ENCODE peak calls at places on chromosomes 1 and 21, in five cellular contexts. Y is dorsolateral prefrontal cortex, J is adrenal gland, I is cardiac muscle cell, L is adipocyte. U is an unnamed sample.
A peak's percentile ranks its signal among the peaks of the same experiment; 100 is the strongest.

GRCh38 chr1:156421939-156422601 is 53.1 kb downstream of the RHBG start:
- DNase-seq in Y (no peak), J (no peak), I (no peak), L (no peak), U (no peak)

GRCh38 chr1:33424610-33425009 is 6.3 kb downstream of the PHC2 start:
- DNase-seq in Y (no peak), J (no peak), I (no peak), L (peak; percentile 24), U (no peak)

GRCh38 chr1:18440385-18441226 is 40.1 kb upstream of the KLHDC7A start:
- DNase-seq in Y (no peak), J (no peak), I (no peak), L (no peak), U (no peak)

GRCh38 chr1:241507189-241507820 is 12.2 kb downstream of the FH start:
- DNase-seq in Y (no peak), J (no peak), I (no peak), L (peak; percentile 70), U (no peak)

GRCh38 chr1:67414574-67414973 is 15.6 kb downstream of the SERBP1 start:
- DNase-seq in Y (no peak), J (no peak), I (no peak), L (no peak), U (no peak)

GRCh38 chr1:173258484-173259264 is 51.5 kb upstream of the TNFSF4 start:
- DNase-seq in Y (no peak), J (no peak), I (no peak), L (peak; percentile 51), U (no peak)

GRCh38 chr1:111275079-111275478 is 15.6 kb upstream of the CHIA start:
- DNase-seq in Y (no peak), J (no peak), I (no peak), L (peak; percentile 79), U (no peak)

GRCh38 chr21:21907271-21907670 is 909.1 kb downstream of the NCAM2 start:
- DNase-seq in Y (no peak), J (no peak), I (no peak), L (no peak), U (no peak)

GRCh38 chr1:38476784-38477175 is 382.8 kb downstream of the RRAGC start:
- DNase-seq in Y (no peak), J (no peak), I (no peak), L (no peak), U (no peak)

GRCh38 chr1:12597792-12598191 is 20.2 kb downstream of the DHRS3 start:
- DNase-seq in Y (no peak), J (no peak), I (no peak), L (no peak), U (no peak)

GRCh38 chr1:65264197-65264929 is 45.0 kb upstream of the DNAJC6 start:
- DNase-seq in Y (no peak), J (peak; percentile 79), I (peak; percentile 59), L (peak; percentile 84), U (no peak)

GRCh38 chr1:170445096-170445495 is 86.9 kb upstream of the GORAB start:
- DNase-seq in Y (no peak), J (no peak), I (no peak), L (peak; percentile 74), U (no peak)

GRCh38 chr1:149936992-149937705 is 470 bp upstream of the MTMR11 start:
- DNase-seq in Y (no peak), J (peak; percentile 79), I (no peak), L (peak; percentile 50), U (no peak)

GRCh38 chr1:44568128-44568900 is 106.0 kb downstream of the TMEM53 start:
- DNase-seq in Y (no peak), J (no peak), I (no peak), L (no peak), U (no peak)

GRCh38 chr1:44576456-44577150 is 97.7 kb downstream of the TMEM53 start:
- DNase-seq in Y (peak; percentile 49), J (no peak), I (no peak), L (no peak), U (no peak)

GRCh38 chr1:44569491-44569890 is 104.8 kb downstream of the TMEM53 start:
- DNase-seq in Y (no peak), J (no peak), I (no peak), L (no peak), U (no peak)

GRCh38 chr1:44572572-44572879 is 101.8 kb downstream of the TMEM53 start:
- DNase-seq in Y (no peak), J (no peak), I (no peak), L (no peak), U (no peak)

GRCh38 chr1:44571712-44572571 is 102.3 kb downstream of the TMEM53 start:
- DNase-seq in Y (no peak), J (no peak), I (no peak), L (peak; percentile 24), U (no peak)
- H3K27me3 ChIP-seq in Y (no peaks in the 10 kb centered on the region), J (peaks cover 9% of the 10 kb centered on the region), I (no peaks in the 10 kb centered on the region), L (peaks cover 61% of the 10 kb centered on the region), U (no peaks in the 10 kb centered on the region)

GRCh38 chr1:223394242-223394641 is 1.0 kb downstream of the CCDC185 start:
- DNase-seq in Y (no peak), J (no peak), I (no peak), L (no peak), U (no peak)
- H3K27me3 ChIP-seq in Y (peaks cover 9% of the 10 kb centered on the region), J (peaks cover 21% of the 10 kb centered on the region), I (no peaks in the 10 kb centered on the region), L (peaks cover 42% of the 10 kb centered on the region), U (no peaks in the 10 kb centered on the region)

GRCh38 chr21:39616373-39616772 is 3.6 kb downstream of the B3GALT5 start:
- DNase-seq in Y (no peak), J (no peak), I (no peak), L (no peak), U (no peak)
- H3K27me3 ChIP-seq in Y (peaks cover 7% of the 10 kb centered on the region), J (peaks cover 25% of the 10 kb centered on the region), I (no peaks in the 10 kb centered on the region), L (peaks cover 51% of the 10 kb centered on the region), U (no peaks in the 10 kb centered on the region)

GRCh38 chr1:234093741-234094140 is 189.3 kb downstream of the SLC35F3 start:
- DNase-seq in Y (no peak), J (no peak), I (peak; percentile 26), L (no peak), U (no peak)
- H3K27me3 ChIP-seq in Y (no peaks in the 10 kb centered on the region), J (no peaks in the 10 kb centered on the region), I (no peaks in the 10 kb centered on the region), L (peaks cover 18% of the 10 kb centered on the region), U (no peaks in the 10 kb centered on the region)

GRCh38 chr1:46057781-46058180 is 74.6 kb downstream of the PIK3R3 start:
- DNase-seq in Y (no peak), J (no peak), I (no peak), L (no peak), U (no peak)
- H3K27me3 ChIP-seq in Y (no peaks in the 10 kb centered on the region), J (no peaks in the 10 kb centered on the region), I (no peaks in the 10 kb centered on the region), L (no peaks in the 10 kb centered on the region), U (no peaks in the 10 kb centered on the region)